ENCODE peak calls at places on chromosomes 3 and 15, in four cellular contexts. X is HepG2, U is H1, L is K562. K is an unnamed sample.

GRCh38 chr15:25597576-25597975 is 158.8 kb upstream of the UBE3A start:
- DNase-seq in X (no peak), U (no peak), L (no peak), K (no peak)

GRCh38 chr3:156017636-156018035 is 102.7 kb upstream of the KCNAB1 start:
- DNase-seq in X (no peak), U (no peak), L (no peak), K (no peak)

GRCh38 chr15:74628949-74629348 is 13.3 kb downstream of the CLK3 start:
- DNase-seq in X (no peak), U (no peak), L (no peak), K (no peak)

GRCh38 chr15:83289160-83289559 is 4.7 kb upstream of the BNC1 start:
- DNase-seq in X (no peak), U (no peak), L (no peak), K (no peak)

GRCh38 chr3:155805204-155805801 is 775 bp downstream of the C3orf33 start:
- DNase-seq in X (peak), U (no peak), L (peak), K (no peak)

GRCh38 chr15:70188286-70188685 is 90.6 kb upstream of the TLE3 start:
- DNase-seq in X (no peak), U (no peak), L (no peak), K (no peak)

GRCh38 chr3:138939563-138940241 is 7.2 kb downstream of the FOXL2 start:
- DNase-seq in X (no peak), U (no peak), L (no peak), K (no peak)

GRCh38 chr3:10365316-10365715 is 44.4 kb upstream of the SEC13 start:
- DNase-seq in X (no peak), U (no peak), L (no peak), K (no peak)

GRCh38 chr3:46087871-46088270 is 60.6 kb upstream of the XCR1 start:
- DNase-seq in X (no peak), U (no peak), L (no peak), K (no peak)

GRCh38 chr15:80999623-81000036 is 1.1 kb upstream of the TLNRD1 start:
- DNase-seq in X (no peak), U (no peak), L (peak), K (no peak)

GRCh38 chr3:58093573-58094195 is 85.5 kb downstream of the FLNB start:
- DNase-seq in X (no peak), U (no peak), L (peak), K (no peak)

GRCh38 chr15:65085207-65085753 is 8.7 kb downstream of the KBTBD13 start:
- DNase-seq in X (no peak), U (no peak), L (no peak), K (no peak)
- TF ChIP-seq TAF1 in X (no peak), U (no peak), L (no peak), K (no peak)

GRCh38 chr3:56303508-56303907 is 164.8 kb downstream of the ERC2 start:
- DNase-seq in X (peak), U (peak), L (peak), K (peak)
- TF ChIP-seq ZNF274 in X (no peak), U (no peak), L (no peak), K (no peak)

DNA sequence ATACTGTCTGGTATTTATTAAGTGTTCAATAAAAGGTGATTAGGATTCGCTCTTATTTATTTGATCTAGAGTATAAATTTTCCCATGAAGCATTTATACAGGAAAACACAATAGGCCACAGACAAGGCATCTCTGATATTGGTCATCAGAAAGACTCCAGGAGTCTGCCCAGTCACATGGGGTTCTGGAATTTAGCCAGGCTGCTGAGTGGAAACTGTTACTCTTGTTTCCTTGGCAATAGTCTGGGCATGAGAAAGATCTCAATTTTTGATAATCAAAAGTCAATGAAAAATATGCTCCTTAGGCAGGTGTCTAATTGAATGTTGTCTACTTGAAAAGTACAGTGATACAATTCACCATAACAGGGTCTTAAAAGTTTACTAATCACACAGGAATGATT is 161.2 kb downstream of the FRMD5 start:
- DNase-seq in X (no peak), U (no peak), L (no peak), K (no peak)
- TF ChIP-seq TAF1 in X (no peak), U (no peak), L (no peak), K (no peak)

GRCh38 chr3:27573780-27574437 is 89.7 kb upstream of the SLC4A7 start:
- DNase-seq in X (no peak), U (no peak), L (no peak), K (no peak)

GRCh38 chr3:27570421-27571106 is 86.4 kb upstream of the SLC4A7 start:
- DNase-seq in X (no peak), U (no peak), L (no peak), K (no peak)

GRCh38 chr3:27565201-27565827 is 81.1 kb upstream of the SLC4A7 start:
- DNase-seq in X (no peak), U (no peak), L (no peak), K (no peak)

GRCh38 chr3:27567251-27567650 is 83.1 kb upstream of the SLC4A7 start:
- DNase-seq in X (no peak), U (no peak), L (no peak), K (no peak)

GRCh38 chr3:27568393-27568792 is 84.2 kb upstream of the SLC4A7 start:
- DNase-seq in X (no peak), U (no peak), L (no peak), K (no peak)
- TF ChIP-seq ZNF274 in X (no peak), U (no peak), L (no peak), K (no peak)

GRCh38 chr3:131077904-131078303 is 51.2 kb downstream of the NEK11 start:
- DNase-seq in X (no peak), U (peak), L (no peak), K (no peak)
- TF ChIP-seq TAF1 in X (no peak), U (no peak), L (no peak), K (no peak)

DNA sequence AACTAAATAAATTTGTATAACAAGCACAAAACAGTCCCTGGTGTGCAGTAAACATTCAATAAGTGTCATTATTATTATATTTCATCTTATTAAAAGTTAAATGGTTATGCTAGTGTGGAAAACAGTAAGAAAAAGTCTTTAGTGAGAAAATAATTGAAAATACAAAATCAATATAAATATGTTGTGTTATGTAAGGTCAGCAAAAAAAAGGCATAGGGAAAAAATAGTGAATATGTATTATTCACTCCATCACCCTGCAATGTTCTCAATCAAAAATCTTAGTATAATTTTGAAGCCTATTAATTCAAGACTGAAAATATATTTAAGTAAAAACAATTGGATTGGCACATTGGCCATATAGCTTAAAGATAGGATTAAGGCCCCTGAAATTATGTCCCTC is 63.3 kb upstream of the KCNMB2 start:
- DNase-seq in X (no peak), U (no peak), L (no peak), K (no peak)
- TF ChIP-seq ZNF274 in X (no peak), U (no peak), L (no peak), K (no peak)

GRCh38 chr3:183553263-183554026 is 2.1 kb downstream of the KLHL6 start:
- DNase-seq in X (no peak), U (no peak), L (peak), K (no peak)

GRCh38 chr3:183545688-183546087 is 9.8 kb downstream of the KLHL6 start:
- DNase-seq in X (no peak), U (no peak), L (no peak), K (no peak)

GRCh38 chr3:183551930-183552329 is 3.6 kb downstream of the KLHL6 start:
- DNase-seq in X (no peak), U (no peak), L (no peak), K (no peak)

GRCh38 chr3:183546625-183547024 is 8.9 kb downstream of the KLHL6 start:
- DNase-seq in X (no peak), U (no peak), L (no peak), K (no peak)

DNA sequence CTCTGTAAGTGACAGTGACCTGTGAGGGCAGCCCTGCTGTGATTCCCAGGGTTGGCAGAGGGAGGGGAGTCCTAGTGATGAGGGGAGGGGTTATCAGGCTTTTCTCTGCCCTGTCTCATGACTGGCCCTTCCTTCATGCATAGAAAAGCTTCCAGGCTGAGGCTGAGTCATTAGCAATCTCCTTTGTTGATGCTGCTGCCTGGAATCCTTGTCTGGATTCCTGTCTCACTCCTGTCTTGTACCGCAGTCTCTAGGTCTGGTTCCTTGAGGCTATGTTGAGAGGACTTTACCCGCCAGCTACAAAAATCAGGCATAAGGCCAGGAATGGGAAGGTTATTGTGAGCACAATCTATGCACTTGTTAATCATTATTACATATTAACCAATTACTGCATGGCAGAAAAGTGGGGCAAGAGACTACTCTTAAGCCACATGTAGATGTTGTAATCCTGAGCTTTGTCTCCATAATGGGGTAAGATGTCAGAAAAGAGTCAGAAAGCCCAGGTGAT is 7.2 kb downstream of the KLHL6 start:
- DNase-seq in X (no peak), U (peak), L (no peak), K (no peak)
- TF ChIP-seq TAF1 in X (no peak), U (peak), L (no peak), K (no peak)

DNA sequence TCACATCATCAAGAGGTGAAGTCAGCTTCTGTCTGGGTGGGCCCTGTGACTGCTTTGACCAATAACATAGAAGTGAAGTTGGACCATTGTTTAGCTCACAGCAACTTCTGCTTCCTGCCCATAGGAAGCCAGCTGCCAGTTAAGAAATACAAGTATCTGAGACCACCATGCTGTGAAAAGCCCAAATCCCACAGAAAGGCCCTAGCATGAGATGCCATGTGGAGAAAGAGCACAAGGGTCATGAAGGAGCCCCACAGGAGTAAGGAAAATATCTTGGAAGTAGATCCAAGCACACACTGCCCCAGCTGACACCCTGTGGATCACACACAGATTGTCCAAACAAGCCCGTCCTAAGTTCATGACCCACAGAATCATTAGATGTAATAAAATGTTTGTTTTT is 28.5 kb downstream of the RTP4 start:
- DNase-seq in X (no peak), U (no peak), L (no peak), K (no peak)
- TF ChIP-seq ZNF274 in X (no peak), U (no peak), L (no peak), K (no peak)

GRCh38 chr3:54827056-54827687 is 100.7 kb downstream of the LRTM1 start:
- DNase-seq in X (no peak), U (no peak), L (no peak), K (no peak)
- TF ChIP-seq TAF1 in X (no peak), U (no peak), L (no peak), K (no peak)

GRCh38 chr3:13313813-13314212 is 106.3 kb downstream of the NUP210 start:
- DNase-seq in X (no peak), U (no peak), L (no peak), K (no peak)

GRCh38 chr3:13317596-13318320 is 102.4 kb downstream of the NUP210 start:
- DNase-seq in X (no peak), U (no peak), L (no peak), K (no peak)

GRCh38 chr3:13318626-13319470 is 101.3 kb downstream of the NUP210 start:
- DNase-seq in X (no peak), U (no peak), L (no peak), K (no peak)

GRCh38 chr3:13314877-13315276 is 105.2 kb downstream of the NUP210 start:
- DNase-seq in X (no peak), U (no peak), L (no peak), K (no peak)

GRCh38 chr3:13316603-13317002 is 103.5 kb downstream of the NUP210 start:
- DNase-seq in X (no peak), U (no peak), L (no peak), K (no peak)
- TF ChIP-seq ZNF274 in X (no peak), U (no peak), L (no peak), K (no peak)